ENCODE peak calls at places on chromosome 1, in four cellular contexts. S is glutamatergic neuron; N is fibroblast of mammary gland; E is stimulated activated CD4-positive, alpha-beta T cell treated with anti-CD3 and anti-CD28 coated beads, Interleukin-2, amount 100 ng/mL, for 48 hours. O is an unnamed sample.

GRCh38 chr1:160866861-160867260 is 4.2 kb upstream of the CD244 start:
- DNase-seq in S (no peak), N (no peak), E (no peak), O (no peak)

GRCh38 chr1:217018648-217019047 is 295.4 kb upstream of the ESRRG start:
- DNase-seq in S (no peak), N (no peak), E (no peak), O (no peak)

GRCh38 chr1:47524272-47524671 is 86.4 kb downstream of the FOXD2 start:
- DNase-seq in S (no peak), N (no peak), E (no peak), O (no peak)

GRCh38 chr1:181105134-181106021 is 16.9 kb downstream of the IER5 start:
- DNase-seq in S (peak), N (peak), E (peak), O (peak)

GRCh38 chr1:62131093-62131725 is 63.4 kb upstream of the L1TD1 start:
- DNase-seq in S (peak), N (peak), E (peak), O (peak)

GRCh38 chr1:48810740-48811139 is 34.0 kb upstream of the BEND5 start:
- DNase-seq in S (no peak), N (no peak), E (no peak), O (no peak)

GRCh38 chr1:145858238-145858936 is 494 bp downstream of the PIAS3 start:
- DNase-seq in S (peak), N (no peak), E (peak), O (peak)

GRCh38 chr1:48808496-48808895 is 31.8 kb upstream of the BEND5 start:
- DNase-seq in S (no peak), N (no peak), E (no peak), O (no peak)

GRCh38 chr1:206794294-206794908 is 22.1 kb upstream of the IL10 start:
- DNase-seq in S (no peak), N (no peak), E (no peak), O (no peak)

GRCh38 chr1:228392111-228392936 is 14.3 kb downstream of the TRIM11 start:
- DNase-seq in S (no peak), N (no peak), E (no peak), O (no peak)

O was measured in fibroblast of pulmonary artery.